ENCODE peak calls at places on chromosomes 3 and 15, in five cellular contexts. One of them, this sample, is unnamed.

GRCh38 chr15:56052389-56053045 is 59.1 kb upstream of the NEDD4 start:
- DNase-seq in CD8-positive, alpha-beta memory T cell: peak; percentile 40
- DNase-seq in CD8-positive, alpha-beta T cell: no peak
- DNase-seq in transverse colon: no peak
- DNase-seq in esophagus squamous epithelium: no peak
- DNase-seq in this sample: no peak

GRCh38 chr15:56160966-56161365 is 82.7 kb downstream of the RFX7 start:
- DNase-seq in CD8-positive, alpha-beta memory T cell: no peak
- DNase-seq in CD8-positive, alpha-beta T cell: no peak
- DNase-seq in transverse colon: no peak
- DNase-seq in esophagus squamous epithelium: no peak
- DNase-seq in this sample: no peak

GRCh38 chr3:137647179-137647578 is 116.9 kb upstream of the SOX14 start:
- DNase-seq in CD8-positive, alpha-beta memory T cell: no peak
- DNase-seq in CD8-positive, alpha-beta T cell: no peak
- DNase-seq in transverse colon: no peak
- DNase-seq in esophagus squamous epithelium: no peak
- DNase-seq in this sample: no peak

GRCh38 chr3:157423337-157423736 is 13.3 kb upstream of the PTX3 start:
- DNase-seq in CD8-positive, alpha-beta memory T cell: no peak
- DNase-seq in CD8-positive, alpha-beta T cell: no peak
- DNase-seq in transverse colon: no peak
- DNase-seq in esophagus squamous epithelium: no peak
- DNase-seq in this sample: no peak

GRCh38 chr3:30644615-30645014 is 38.2 kb downstream of the TGFBR2 start:
- DNase-seq in CD8-positive, alpha-beta memory T cell: peak; percentile 68
- DNase-seq in CD8-positive, alpha-beta T cell: peak; percentile 26
- DNase-seq in transverse colon: peak; percentile 47
- DNase-seq in esophagus squamous epithelium: no peak
- DNase-seq in this sample: no peak

GRCh38 chr3:140505256-140505655 is 172.6 kb upstream of the TRIM42 start:
- DNase-seq in CD8-positive, alpha-beta memory T cell: no peak
- DNase-seq in CD8-positive, alpha-beta T cell: no peak
- DNase-seq in transverse colon: no peak
- DNase-seq in esophagus squamous epithelium: no peak
- DNase-seq in this sample: no peak

GRCh38 chr3:71509024-71509423 is 74.5 kb downstream of the FOXP1 start:
- DNase-seq in CD8-positive, alpha-beta memory T cell: no peak
- DNase-seq in CD8-positive, alpha-beta T cell: no peak
- DNase-seq in transverse colon: no peak
- DNase-seq in esophagus squamous epithelium: no peak
- DNase-seq in this sample: no peak

GRCh38 chr3:117674321-117674720 is 964.7 kb downstream of the TUSC7 start:
- DNase-seq in CD8-positive, alpha-beta memory T cell: no peak
- DNase-seq in CD8-positive, alpha-beta T cell: no peak
- DNase-seq in transverse colon: no peak
- DNase-seq in esophagus squamous epithelium: no peak
- DNase-seq in this sample: no peak

GRCh38 chr3:141387446-141388030 is 19.2 kb downstream of the ZBTB38 start:
- DNase-seq in CD8-positive, alpha-beta memory T cell: no peak
- DNase-seq in CD8-positive, alpha-beta T cell: no peak
- DNase-seq in transverse colon: no peak
- DNase-seq in esophagus squamous epithelium: no peak
- DNase-seq in this sample: no peak

GRCh38 chr3:12705981-12706380 is 42.1 kb upstream of the RAF1 start:
- DNase-seq in CD8-positive, alpha-beta memory T cell: no peak
- DNase-seq in CD8-positive, alpha-beta T cell: no peak
- DNase-seq in transverse colon: no peak
- DNase-seq in esophagus squamous epithelium: no peak
- DNase-seq in this sample: peak; percentile 60

GRCh38 chr3:12705374-12705926 is 41.5 kb upstream of the RAF1 start:
- DNase-seq in CD8-positive, alpha-beta memory T cell: no peak
- DNase-seq in CD8-positive, alpha-beta T cell: no peak
- DNase-seq in transverse colon: no peak
- DNase-seq in esophagus squamous epithelium: no peak
- DNase-seq in this sample: no peak

GRCh38 chr3:12707425-12707824 is 43.5 kb upstream of the RAF1 start:
- DNase-seq in CD8-positive, alpha-beta memory T cell: no peak
- DNase-seq in CD8-positive, alpha-beta T cell: no peak
- DNase-seq in transverse colon: no peak
- DNase-seq in esophagus squamous epithelium: no peak
- DNase-seq in this sample: no peak

GRCh38 chr3:12708584-12709192 is 44.8 kb upstream of the RAF1 start:
- DNase-seq in CD8-positive, alpha-beta memory T cell: no peak
- DNase-seq in CD8-positive, alpha-beta T cell: no peak
- DNase-seq in transverse colon: no peak
- DNase-seq in esophagus squamous epithelium: no peak
- DNase-seq in this sample: peak; percentile 88

DNA sequence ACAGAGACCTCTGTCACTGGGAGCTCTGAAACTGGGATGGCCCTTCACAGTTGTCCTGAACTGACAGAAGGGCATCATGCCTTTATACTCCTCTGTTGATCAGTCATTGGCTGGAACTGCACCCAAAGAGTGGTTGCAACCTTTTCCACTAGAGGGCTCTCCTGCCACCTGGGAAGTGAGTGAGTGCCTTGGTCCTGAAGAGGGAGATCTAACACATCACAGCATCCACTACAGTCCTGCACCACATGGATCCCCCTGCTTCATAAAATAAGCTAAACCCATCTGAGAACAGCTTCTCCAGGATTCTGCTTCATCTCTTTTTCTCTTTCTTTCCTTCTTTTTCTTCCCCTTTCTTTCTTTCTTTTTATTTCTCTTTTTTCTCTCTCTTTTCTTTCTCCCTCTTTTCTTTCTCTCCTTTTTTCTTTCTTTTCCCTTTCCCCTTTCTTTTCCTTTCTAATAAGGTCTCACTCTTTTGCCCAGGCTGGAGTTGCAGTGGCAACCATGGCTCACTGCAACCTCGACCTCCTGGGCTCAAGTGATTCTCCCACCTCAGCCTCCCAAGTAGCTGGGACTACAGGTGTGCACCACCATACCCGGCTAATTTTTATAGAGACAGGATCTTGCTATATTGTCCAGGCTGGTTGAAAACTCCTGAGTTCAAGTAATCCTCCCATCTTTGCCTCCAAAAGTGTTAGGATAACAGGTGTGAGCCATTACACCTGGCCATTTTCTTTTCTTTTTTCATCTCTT is 42.8 kb upstream of the RAF1 start:
- DNase-seq in CD8-positive, alpha-beta memory T cell: peak; percentile 33
- DNase-seq in CD8-positive, alpha-beta T cell: peak; percentile 29
- DNase-seq in transverse colon: peak; percentile 69
- DNase-seq in esophagus squamous epithelium: no peak
- DNase-seq in this sample: peak; percentile 45
- H3K4me3 ChIP-seq in CD8-positive, alpha-beta memory T cell: no peak overlapping the region
- H3K4me3 ChIP-seq in CD8-positive, alpha-beta T cell: no peak overlapping the region
- H3K4me3 ChIP-seq in transverse colon: no peak overlapping the region
- H3K4me3 ChIP-seq in esophagus squamous epithelium: no peak overlapping the region
- H3K4me3 ChIP-seq in this sample: no peak overlapping the region

DNA sequence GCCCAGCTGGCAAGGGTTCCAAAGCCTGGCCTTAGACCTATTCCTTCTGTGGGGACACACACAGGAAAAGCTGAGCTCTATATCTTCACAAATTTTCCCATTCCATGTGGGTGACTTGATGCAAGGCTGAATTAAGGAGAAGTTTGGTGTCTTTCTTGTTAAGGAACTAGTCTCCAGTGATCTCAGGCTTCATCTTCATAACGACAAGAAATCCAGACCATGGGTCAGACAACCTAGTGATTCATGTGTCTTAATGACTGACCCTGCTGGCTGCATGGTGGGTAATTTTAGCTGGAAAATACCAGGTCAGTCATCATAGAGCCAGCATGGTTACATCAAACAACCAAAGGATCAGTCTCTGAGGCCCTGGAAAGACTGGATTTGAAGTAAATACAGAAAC is 112.7 kb upstream of the SLC4A7 start:
- DNase-seq in CD8-positive, alpha-beta memory T cell: no peak
- DNase-seq in CD8-positive, alpha-beta T cell: no peak
- DNase-seq in transverse colon: no peak
- DNase-seq in esophagus squamous epithelium: no peak
- DNase-seq in this sample: no peak
- H3K4me3 ChIP-seq in CD8-positive, alpha-beta memory T cell: no peak overlapping the region
- H3K4me3 ChIP-seq in CD8-positive, alpha-beta T cell: no peak overlapping the region
- H3K4me3 ChIP-seq in transverse colon: no peak overlapping the region
- H3K4me3 ChIP-seq in esophagus squamous epithelium: no peak overlapping the region
- H3K4me3 ChIP-seq in this sample: no peak overlapping the region

DNA sequence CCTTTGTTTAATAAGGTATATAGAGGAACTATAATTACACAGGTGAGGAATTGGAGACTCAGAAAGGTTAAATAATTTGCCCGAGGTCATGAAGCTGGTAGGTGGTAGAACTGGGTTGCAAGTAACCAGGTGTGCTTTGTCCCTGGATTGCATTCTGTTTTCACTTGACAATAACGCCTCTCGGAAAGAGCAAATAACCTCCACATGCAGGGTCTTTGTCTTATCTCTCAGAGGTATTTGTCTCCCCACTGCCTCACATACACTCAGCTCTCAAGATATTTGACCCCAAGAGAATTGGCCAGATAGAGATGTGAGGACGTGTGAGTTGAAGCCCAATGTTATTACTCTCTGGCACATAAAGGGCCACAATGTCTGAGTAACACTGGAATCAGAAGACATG is 320.9 kb upstream of the ONECUT1 start:
- DNase-seq in CD8-positive, alpha-beta memory T cell: no peak
- DNase-seq in CD8-positive, alpha-beta T cell: no peak
- DNase-seq in transverse colon: no peak
- DNase-seq in esophagus squamous epithelium: no peak
- DNase-seq in this sample: no peak
- H3K4me3 ChIP-seq in CD8-positive, alpha-beta memory T cell: no peak overlapping the region
- H3K4me3 ChIP-seq in CD8-positive, alpha-beta T cell: no peak overlapping the region
- H3K4me3 ChIP-seq in transverse colon: no peak overlapping the region
- H3K4me3 ChIP-seq in esophagus squamous epithelium: no peak overlapping the region
- H3K4me3 ChIP-seq in this sample: no peak overlapping the region

GRCh38 chr15:77096541-77096940 is 25.6 kb upstream of the TSPAN3 start:
- DNase-seq in CD8-positive, alpha-beta memory T cell: no peak
- DNase-seq in CD8-positive, alpha-beta T cell: no peak
- DNase-seq in transverse colon: no peak
- DNase-seq in esophagus squamous epithelium: no peak
- DNase-seq in this sample: no peak

GRCh38 chr15:77094397-77095030 is 23.6 kb upstream of the TSPAN3 start:
- DNase-seq in CD8-positive, alpha-beta memory T cell: no peak
- DNase-seq in CD8-positive, alpha-beta T cell: no peak
- DNase-seq in transverse colon: no peak
- DNase-seq in esophagus squamous epithelium: no peak
- DNase-seq in this sample: no peak

GRCh38 chr15:77097921-77098320 is 27.0 kb upstream of the TSPAN3 start:
- DNase-seq in CD8-positive, alpha-beta memory T cell: no peak
- DNase-seq in CD8-positive, alpha-beta T cell: no peak
- DNase-seq in transverse colon: no peak
- DNase-seq in esophagus squamous epithelium: no peak
- DNase-seq in this sample: no peak

GRCh38 chr15:77097317-77097721 is 26.4 kb upstream of the TSPAN3 start:
- DNase-seq in CD8-positive, alpha-beta memory T cell: no peak
- DNase-seq in CD8-positive, alpha-beta T cell: no peak
- DNase-seq in transverse colon: no peak
- DNase-seq in esophagus squamous epithelium: no peak
- DNase-seq in this sample: no peak

DNA sequence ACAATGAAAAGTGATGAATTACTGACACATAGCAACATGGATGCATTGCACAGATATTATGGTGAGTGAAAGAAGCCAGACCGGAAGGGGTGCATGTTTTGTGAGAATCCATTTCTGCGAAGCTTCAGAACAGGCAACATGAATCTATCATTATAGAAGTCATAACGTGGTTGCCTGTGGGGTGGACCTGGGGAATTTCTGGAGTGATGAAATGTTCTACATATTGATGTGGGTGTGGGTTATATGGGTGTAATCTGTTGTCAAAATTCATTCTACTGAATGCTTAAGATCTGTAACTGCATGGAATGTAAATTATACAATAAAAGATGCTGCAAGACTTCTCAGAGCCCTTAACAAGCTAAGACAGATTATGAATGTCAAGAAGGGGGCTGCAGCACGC is 25.2 kb upstream of the TSPAN3 start:
- DNase-seq in CD8-positive, alpha-beta memory T cell: no peak
- DNase-seq in CD8-positive, alpha-beta T cell: no peak
- DNase-seq in transverse colon: no peak
- DNase-seq in esophagus squamous epithelium: no peak
- DNase-seq in this sample: no peak
- H3K4me3 ChIP-seq in CD8-positive, alpha-beta memory T cell: no peak overlapping the region
- H3K4me3 ChIP-seq in CD8-positive, alpha-beta T cell: no peak overlapping the region
- H3K4me3 ChIP-seq in transverse colon: no peak overlapping the region
- H3K4me3 ChIP-seq in esophagus squamous epithelium: no peak overlapping the region
- H3K4me3 ChIP-seq in this sample: no peak overlapping the region

GRCh38 chr3:52907497-52907896 is 10.1 kb upstream of the STIMATE start:
- DNase-seq in CD8-positive, alpha-beta memory T cell: no peak
- DNase-seq in CD8-positive, alpha-beta T cell: no peak
- DNase-seq in transverse colon: no peak
- DNase-seq in esophagus squamous epithelium: no peak
- DNase-seq in this sample: no peak
- H3K4me3 ChIP-seq in CD8-positive, alpha-beta memory T cell: no peak overlapping the region
- H3K4me3 ChIP-seq in CD8-positive, alpha-beta T cell: no peak overlapping the region
- H3K4me3 ChIP-seq in transverse colon: no peak overlapping the region
- H3K4me3 ChIP-seq in esophagus squamous epithelium: no peak overlapping the region
- H3K4me3 ChIP-seq in this sample: no peak overlapping the region

GRCh38 chr3:42161050-42161935 is 70.1 kb downstream of the TRAK1 start:
- DNase-seq in CD8-positive, alpha-beta memory T cell: no peak
- DNase-seq in CD8-positive, alpha-beta T cell: no peak
- DNase-seq in transverse colon: no peak
- DNase-seq in esophagus squamous epithelium: no peak
- DNase-seq in this sample: no peak
- H3K4me3 ChIP-seq in CD8-positive, alpha-beta memory T cell: no peak overlapping the region
- H3K4me3 ChIP-seq in CD8-positive, alpha-beta T cell: no peak overlapping the region
- H3K4me3 ChIP-seq in transverse colon: peak overlapping the region; percentile 44
- H3K4me3 ChIP-seq in esophagus squamous epithelium: no peak overlapping the region
- H3K4me3 ChIP-seq in this sample: no peak overlapping the region